ENCODE peak calls at places on chromosomes 3 and 15, in five cellular contexts. E is tibial artery, U is endothelial cell of umbilical vein, Y is sigmoid colon, Z is heart left ventricle. V is an unnamed sample. For H3K4me1, the result is how much of the 10 kb centered on the place peaks cover.

GRCh38 chr15:85445361-85445760 is 65.0 kb downstream of the AKAP13 start:
- DNase-seq in E (no peak), Z (no peak), U (no peak), Y (no peak), V (no peak)

GRCh38 chr3:156317457-156317856 is 197.1 kb downstream of the KCNAB1 start:
- DNase-seq in Y (no peak), Z (no peak), E (no peak), U (peak), V (no peak)

GRCh38 chr3:107407355-107407754 is 30.1 kb downstream of the CCDC54 start:
- DNase-seq in Z (no peak), U (no peak), Y (no peak), E (no peak), V (no peak)

GRCh38 chr3:155431856-155432570 is 138.5 kb upstream of the STRIT1 start:
- DNase-seq in Y (no peak), Z (no peak), E (no peak), U (no peak), V (no peak)

GRCh38 chr15:65869954-65870871 is 922 bp downstream of the RAB11A start:
- DNase-seq in U (peak), Z (peak), Y (peak), E (peak), V (peak)

GRCh38 chr3:113096158-113096893 is 105.5 kb downstream of the GTPBP8 start:
- DNase-seq in Y (no peak), U (no peak), Z (no peak), E (no peak), V (no peak)

GRCh38 chr15:25175789-25176615 is 221.2 kb downstream of the SNRPN start:
- DNase-seq in Z (peak), E (no peak), Y (no peak), U (no peak), V (peak)

GRCh38 chr3:10583798-10584708 is 78.7 kb upstream of the ATP2B2 start:
- DNase-seq in Y (no peak), U (no peak), Z (no peak), E (no peak), V (no peak)

GRCh38 chr3:12221663-12222062 is 63.0 kb upstream of the TIMP4 start:
- DNase-seq in U (no peak), Y (no peak), Z (no peak), E (no peak), V (no peak)

GRCh38 chr3:132135628-132136333 is 101.0 kb upstream of the CPNE4 start:
- DNase-seq in U (peak), Z (no peak), Y (no peak), E (no peak), V (no peak)

GRCh38 chr3:10245313-10245712 is 2.9 kb upstream of the TATDN2 start:
- DNase-seq in E (no peak), Y (no peak), Z (no peak), U (no peak), V (no peak)

GRCh38 chr15:20352241-20353200 is 189.1 kb downstream of the GOLGA6L6 start:
- DNase-seq in Y (peak), E (peak), Z (no peak), U (no peak), V (no peak)

GRCh38 chr15:31353931-31354330 is 27.3 kb downstream of the KLF13 start:
- DNase-seq in Z (peak), U (no peak), Y (no peak), E (no peak), V (no peak)
- H3K4me3 ChIP-seq in Z (peak), U (no peak), Y (no peak), E (peak), V (no peak)

GRCh38 chr3:94303897-94304296 is 241.0 kb downstream of the NSUN3 start:
- DNase-seq in Z (peak), U (no peak), Y (no peak), E (no peak), V (no peak)
- TF ChIP-seq CTCF in Z (peak), U (peak), Y (no peak), E (no peak), V (no peak)

GRCh38 chr3:177137774-177138705 is 59.2 kb downstream of the TBL1XR1 start:
- DNase-seq in Z (no peak), U (no peak), E (no peak), Y (no peak), V (no peak)
- H3K4me1 ChIP-seq in Z (under half), U (under half), E (under half), Y (under half), V (under half)

DNA sequence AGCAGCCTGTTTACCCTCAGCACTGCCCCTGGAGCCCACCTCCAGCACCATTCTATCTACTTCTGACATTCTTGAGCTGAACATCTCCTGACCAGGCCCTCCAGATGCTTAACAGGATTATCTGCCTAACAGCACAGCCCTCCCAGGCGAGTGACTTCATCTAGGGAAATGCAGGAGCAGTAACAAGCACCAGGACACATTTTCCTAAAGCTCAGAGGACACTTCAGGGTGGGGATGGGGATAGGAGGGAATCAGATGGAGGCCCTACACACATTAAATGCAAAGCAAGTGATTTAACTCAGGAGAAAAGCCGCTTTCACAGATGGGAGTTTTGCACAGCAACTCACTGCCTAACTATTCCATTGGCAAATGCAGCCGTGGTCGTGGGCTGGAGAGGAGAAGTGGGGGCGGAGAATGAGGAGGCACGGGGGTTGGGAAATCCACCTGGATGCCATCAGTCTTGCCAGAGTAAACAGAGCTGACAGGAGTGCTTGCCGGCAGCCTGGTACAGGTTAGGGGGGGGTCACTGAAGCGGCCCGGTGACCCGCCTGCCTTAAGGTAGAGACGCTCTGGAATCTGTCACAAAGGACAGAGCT is 21.3 kb upstream of the BNC1 start:
- DNase-seq in Z (no peak), Y (no peak), E (no peak), U (no peak), V (no peak)
- H3K4me3 ChIP-seq in Z (no peak), Y (no peak), E (no peak), U (no peak), V (no peak)